ENCODE peak calls at places on chromosomes 6 and 20, in ten cellular contexts. One of them, this sample, is unnamed.

GRCh38 chr6:54993948-54994347 is 147.4 kb downstream of the FAM83B start:
- DNase-seq in MM.1S: no peak
- DNase-seq in lung: no peak
- DNase-seq in HFF-Myc: no peak
- DNase-seq in AG09309: no peak
- DNase-seq in prostate gland: no peak
- DNase-seq in GM12878: no peak
- DNase-seq in AG04449: no peak
- DNase-seq in A549: no peak
- DNase-seq in astrocyte of the spinal cord: no peak
- DNase-seq in this sample: no peak

GRCh38 chr6:36673882-36674281 is 4.6 kb upstream of the CDKN1A start:
- DNase-seq in HFF-Myc: no peak
- DNase-seq in A549: no peak
- DNase-seq in prostate gland: no peak
- DNase-seq in lung: no peak
- DNase-seq in AG04449: no peak
- DNase-seq in astrocyte of the spinal cord: no peak
- DNase-seq in AG09309: no peak
- DNase-seq in GM12878: no peak
- DNase-seq in MM.1S: no peak
- DNase-seq in this sample: no peak

GRCh38 chr6:138012682-138013081 is 94.5 kb downstream of the PERP start:
- DNase-seq in astrocyte of the spinal cord: no peak
- DNase-seq in HFF-Myc: no peak
- DNase-seq in A549: no peak
- DNase-seq in MM.1S: no peak
- DNase-seq in AG04449: no peak
- DNase-seq in AG09309: no peak
- DNase-seq in lung: no peak
- DNase-seq in GM12878: no peak
- DNase-seq in prostate gland: no peak
- DNase-seq in this sample: no peak

GRCh38 chr6:50007821-50008220 is 14.0 kb downstream of the DEFB110 start:
- DNase-seq in astrocyte of the spinal cord: peak; percentile 38
- DNase-seq in GM12878: no peak
- DNase-seq in lung: no peak
- DNase-seq in MM.1S: no peak
- DNase-seq in prostate gland: no peak
- DNase-seq in AG09309: no peak
- DNase-seq in HFF-Myc: no peak
- DNase-seq in A549: no peak
- DNase-seq in AG04449: no peak
- DNase-seq in this sample: no peak

GRCh38 chr6:100202417-100203194 is 208.6 kb upstream of the MCHR2 start:
- DNase-seq in prostate gland: no peak
- DNase-seq in astrocyte of the spinal cord: peak; percentile 96
- DNase-seq in AG04449: peak; percentile 96
- DNase-seq in A549: peak; percentile 40
- DNase-seq in AG09309: peak; percentile 97
- DNase-seq in HFF-Myc: peak; percentile 99
- DNase-seq in GM12878: no peak
- DNase-seq in lung: no peak
- DNase-seq in MM.1S: no peak
- DNase-seq in this sample: peak; percentile 97

GRCh38 chr6:87982134-87982533 is 65.5 kb upstream of the SPACA1 start:
- DNase-seq in GM12878: no peak
- DNase-seq in AG09309: no peak
- DNase-seq in lung: no peak
- DNase-seq in astrocyte of the spinal cord: no peak
- DNase-seq in HFF-Myc: no peak
- DNase-seq in AG04449: no peak
- DNase-seq in prostate gland: no peak
- DNase-seq in A549: no peak
- DNase-seq in MM.1S: no peak
- DNase-seq in this sample: no peak

GRCh38 chr20:33423141-33423834 is 20.3 kb downstream of the SNTA1 start:
- DNase-seq in AG09309: peak; percentile 63
- DNase-seq in AG04449: peak; percentile 47
- DNase-seq in lung: no peak
- DNase-seq in GM12878: no peak
- DNase-seq in prostate gland: no peak
- DNase-seq in HFF-Myc: peak; percentile 46
- DNase-seq in A549: no peak
- DNase-seq in astrocyte of the spinal cord: peak; percentile 62
- DNase-seq in MM.1S: no peak
- DNase-seq in this sample: peak; percentile 94

GRCh38 chr20:40939667-40940066 is 89.0 kb upstream of the TOP1 start:
- DNase-seq in HFF-Myc: no peak
- DNase-seq in prostate gland: no peak
- DNase-seq in GM12878: no peak
- DNase-seq in AG04449: no peak
- DNase-seq in A549: no peak
- DNase-seq in AG09309: no peak
- DNase-seq in MM.1S: no peak
- DNase-seq in astrocyte of the spinal cord: no peak
- DNase-seq in lung: no peak
- DNase-seq in this sample: no peak

GRCh38 chr6:56540950-56541600 is 101.6 kb downstream of the DST start:
- DNase-seq in HFF-Myc: no peak
- DNase-seq in AG09309: no peak
- DNase-seq in GM12878: no peak
- DNase-seq in MM.1S: no peak
- DNase-seq in lung: no peak
- DNase-seq in AG04449: no peak
- DNase-seq in astrocyte of the spinal cord: no peak
- DNase-seq in A549: no peak
- DNase-seq in prostate gland: no peak
- DNase-seq in this sample: no peak

GRCh38 chr6:24646771-24647170 is 780 bp upstream of the KIAA0319 start:
- DNase-seq in MM.1S: no peak
- DNase-seq in lung: no peak
- DNase-seq in AG04449: no peak
- DNase-seq in AG09309: no peak
- DNase-seq in A549: no peak
- DNase-seq in astrocyte of the spinal cord: no peak
- DNase-seq in HFF-Myc: no peak
- DNase-seq in GM12878: no peak
- DNase-seq in prostate gland: no peak
- DNase-seq in this sample: peak; percentile 53
- H3K4me3 ChIP-seq in MM.1S: peak overlapping the region; percentile 77
- H3K4me3 ChIP-seq in lung: no peak overlapping the region
- H3K4me3 ChIP-seq in AG04449: no peak overlapping the region
- H3K4me3 ChIP-seq in AG09309: no peak overlapping the region
- H3K4me3 ChIP-seq in A549: no peak overlapping the region
- H3K4me3 ChIP-seq in astrocyte of the spinal cord: no peak overlapping the region
- H3K4me3 ChIP-seq in HFF-Myc: no peak overlapping the region
- H3K4me3 ChIP-seq in GM12878: peak overlapping the region; percentile 66
- H3K4me3 ChIP-seq in prostate gland: no peak overlapping the region
- H3K4me3 ChIP-seq in this sample: no peak overlapping the region

DNA sequence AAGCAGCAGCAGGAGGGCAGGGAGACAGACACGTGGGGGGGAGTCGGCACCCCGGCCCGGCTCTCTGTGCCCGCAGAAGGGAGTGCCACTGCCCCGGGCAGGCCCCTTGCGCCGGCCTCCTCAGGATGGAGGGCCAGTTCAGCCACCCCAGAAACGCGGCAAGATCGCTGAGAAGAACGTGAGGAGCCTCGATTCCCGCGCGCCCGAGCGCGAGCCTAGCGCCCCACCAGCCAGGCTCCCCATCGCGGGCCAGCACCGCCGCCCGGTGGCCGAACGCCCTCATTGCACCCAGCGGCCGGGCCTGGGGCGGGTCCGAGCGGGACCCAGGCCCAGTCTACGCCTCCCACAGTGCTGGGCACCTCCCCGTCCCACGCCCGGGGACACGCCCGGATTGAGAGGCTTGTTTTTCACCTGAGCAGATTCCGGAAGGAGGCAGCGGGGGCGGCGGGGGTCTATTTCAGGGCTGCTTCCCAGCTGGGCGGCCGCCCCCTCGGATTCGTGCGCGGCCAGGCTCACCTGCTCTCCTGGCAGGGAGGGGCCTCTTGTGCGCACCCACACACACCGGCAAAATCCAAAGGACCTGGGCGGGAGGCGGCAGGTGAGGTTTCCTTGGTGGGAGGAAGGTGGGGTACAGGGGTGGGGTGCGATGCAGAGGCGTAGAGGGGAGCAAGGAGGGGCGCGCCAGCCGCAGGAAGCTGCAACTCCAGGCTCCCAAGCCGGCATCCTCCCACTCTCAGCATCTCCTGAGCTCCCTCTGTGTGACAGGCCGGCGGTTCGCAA is 9.0 kb upstream of the GRM4 start:
- DNase-seq in MM.1S: peak; percentile 41
- DNase-seq in HFF-Myc: no peak
- DNase-seq in astrocyte of the spinal cord: peak; percentile 19
- DNase-seq in AG04449: no peak
- DNase-seq in GM12878: no peak
- DNase-seq in prostate gland: no peak
- DNase-seq in A549: peak; percentile 62
- DNase-seq in AG09309: no peak
- DNase-seq in lung: no peak
- DNase-seq in this sample: peak; percentile 53
- TF ChIP-seq CTCF in MM.1S: peak; percentile 93
- TF ChIP-seq CTCF in HFF-Myc: peak; percentile 98
- TF ChIP-seq CTCF in astrocyte of the spinal cord: peak; percentile 83
- TF ChIP-seq CTCF in AG04449: peak; percentile 94
- TF ChIP-seq CTCF in GM12878: peak; percentile 91
- TF ChIP-seq CTCF in prostate gland: peak; percentile 98
- TF ChIP-seq CTCF in A549: peak; percentile 83
- TF ChIP-seq CTCF in AG09309: peak; percentile 72
- TF ChIP-seq CTCF in lung: peak; percentile 73
- TF ChIP-seq CTCF in this sample: peak; percentile 59

GRCh38 chr6:1391692-1392309 is 2.4 kb downstream of the FOXF2 start:
- DNase-seq in AG04449: no peak
- DNase-seq in GM12878: no peak
- DNase-seq in AG09309: no peak
- DNase-seq in A549: no peak
- DNase-seq in lung: no peak
- DNase-seq in HFF-Myc: no peak
- DNase-seq in prostate gland: no peak
- DNase-seq in MM.1S: no peak
- DNase-seq in astrocyte of the spinal cord: no peak
- DNase-seq in this sample: no peak

GRCh38 chr6:1394591-1395463 is 5.5 kb downstream of the FOXF2 start:
- DNase-seq in AG09309: no peak
- DNase-seq in lung: no peak
- DNase-seq in HFF-Myc: no peak
- DNase-seq in MM.1S: no peak
- DNase-seq in astrocyte of the spinal cord: no peak
- DNase-seq in prostate gland: no peak
- DNase-seq in AG04449: no peak
- DNase-seq in GM12878: no peak
- DNase-seq in A549: no peak
- DNase-seq in this sample: no peak

GRCh38 chr6:1390805-1391511 is 1.6 kb downstream of the FOXF2 start:
- DNase-seq in lung: no peak
- DNase-seq in A549: no peak
- DNase-seq in prostate gland: no peak
- DNase-seq in astrocyte of the spinal cord: no peak
- DNase-seq in AG09309: no peak
- DNase-seq in MM.1S: no peak
- DNase-seq in GM12878: no peak
- DNase-seq in HFF-Myc: no peak
- DNase-seq in AG04449: no peak
- DNase-seq in this sample: no peak

GRCh38 chr6:1393641-1394283 is 4.4 kb downstream of the FOXF2 start:
- DNase-seq in MM.1S: no peak
- DNase-seq in GM12878: no peak
- DNase-seq in lung: no peak
- DNase-seq in A549: no peak
- DNase-seq in AG09309: no peak
- DNase-seq in HFF-Myc: no peak
- DNase-seq in AG04449: no peak
- DNase-seq in astrocyte of the spinal cord: no peak
- DNase-seq in prostate gland: no peak
- DNase-seq in this sample: no peak

DNA sequence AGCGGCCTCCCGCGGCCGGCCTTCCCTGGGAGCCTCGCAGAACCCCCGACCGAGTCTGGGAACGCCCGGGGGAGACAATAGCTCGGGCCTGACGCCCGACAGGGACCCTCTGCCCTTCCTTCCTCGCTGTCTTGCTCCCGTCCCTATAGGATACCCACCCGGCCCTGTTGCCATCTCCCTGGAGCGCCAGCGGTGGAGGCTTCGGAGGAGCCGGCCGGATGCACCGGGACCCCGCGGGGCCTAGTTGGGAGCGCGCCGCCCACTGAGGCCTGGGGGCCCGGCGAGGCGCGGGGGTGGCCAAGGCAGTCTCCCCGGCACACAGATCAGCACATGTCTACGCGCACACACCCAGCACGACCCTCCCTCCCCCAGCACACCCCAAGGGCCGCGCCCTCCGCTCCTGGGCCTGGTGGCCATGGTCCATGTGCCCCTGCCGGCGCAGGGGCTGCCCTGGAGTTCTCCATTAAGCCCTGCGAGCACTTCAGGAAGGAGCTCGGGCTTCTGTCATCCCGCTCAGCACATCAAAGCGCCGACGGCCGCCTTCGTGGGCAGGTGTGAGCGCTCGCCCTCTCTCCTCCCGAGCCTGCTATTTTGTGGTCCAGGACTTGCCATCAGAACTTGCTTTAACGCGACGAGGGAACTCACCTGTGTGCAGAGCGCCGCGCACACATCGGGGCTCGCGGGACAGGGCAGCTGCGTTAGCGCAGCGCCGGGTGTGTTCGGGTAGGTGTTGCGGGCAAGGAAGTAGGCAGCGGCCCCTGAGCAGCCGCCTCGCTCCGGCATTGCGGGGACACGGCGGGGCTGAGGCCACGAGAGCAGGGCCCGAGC is 3.7 kb downstream of the FOXF2 start:
- DNase-seq in prostate gland: no peak
- DNase-seq in HFF-Myc: no peak
- DNase-seq in A549: no peak
- DNase-seq in astrocyte of the spinal cord: no peak
- DNase-seq in MM.1S: no peak
- DNase-seq in lung: no peak
- DNase-seq in GM12878: no peak
- DNase-seq in AG04449: no peak
- DNase-seq in AG09309: no peak
- DNase-seq in this sample: no peak
- H3K4me3 ChIP-seq in prostate gland: peak overlapping the region; percentile 40
- H3K4me3 ChIP-seq in HFF-Myc: peak overlapping the region; percentile 79
- H3K4me3 ChIP-seq in A549: no peak overlapping the region
- H3K4me3 ChIP-seq in astrocyte of the spinal cord: peak overlapping the region; percentile 50
- H3K4me3 ChIP-seq in MM.1S: no peak overlapping the region
- H3K4me3 ChIP-seq in lung: peak overlapping the region; percentile 48
- H3K4me3 ChIP-seq in GM12878: no peak overlapping the region
- H3K4me3 ChIP-seq in AG04449: no peak overlapping the region
- H3K4me3 ChIP-seq in AG09309: no peak overlapping the region
- H3K4me3 ChIP-seq in this sample: no peak overlapping the region

DNA sequence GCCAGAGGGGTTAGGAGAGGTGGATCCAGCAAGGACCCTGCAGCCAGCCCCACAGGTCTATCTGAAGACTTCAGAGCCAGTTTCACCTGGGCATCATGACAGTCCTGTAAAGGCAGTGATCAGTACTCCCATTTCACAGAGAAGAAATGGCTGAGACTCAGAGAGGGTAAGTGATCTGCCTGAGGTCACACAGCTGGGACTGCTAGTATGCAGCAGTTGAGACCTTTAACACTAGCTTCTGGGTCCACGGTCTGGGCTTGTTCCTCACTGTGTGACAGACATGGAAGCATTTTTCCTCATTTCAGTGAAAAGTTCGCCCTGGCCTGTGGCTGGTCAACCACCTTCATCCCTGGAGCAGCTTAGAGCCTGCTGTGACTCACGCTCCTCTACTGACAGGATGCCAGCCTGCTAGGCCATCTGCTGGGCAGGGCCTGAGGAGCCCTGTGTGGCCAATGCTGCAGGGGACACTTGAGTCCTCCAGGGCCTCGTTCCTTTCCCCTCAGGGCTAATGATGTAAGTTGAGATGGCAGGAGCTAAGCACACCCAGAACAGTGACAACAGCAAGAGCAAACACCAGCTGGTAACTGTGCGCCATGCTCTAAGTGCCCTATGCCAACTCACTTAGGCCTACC is 192.0 kb downstream of the LRFN2 start:
- DNase-seq in AG04449: no peak
- DNase-seq in astrocyte of the spinal cord: no peak
- DNase-seq in MM.1S: no peak
- DNase-seq in AG09309: no peak
- DNase-seq in HFF-Myc: no peak
- DNase-seq in GM12878: no peak
- DNase-seq in prostate gland: no peak
- DNase-seq in A549: no peak
- DNase-seq in lung: no peak
- DNase-seq in this sample: no peak
- TF ChIP-seq CTCF in AG04449: no peak
- TF ChIP-seq CTCF in astrocyte of the spinal cord: no peak
- TF ChIP-seq CTCF in MM.1S: no peak
- TF ChIP-seq CTCF in AG09309: no peak
- TF ChIP-seq CTCF in HFF-Myc: no peak
- TF ChIP-seq CTCF in GM12878: no peak
- TF ChIP-seq CTCF in prostate gland: no peak
- TF ChIP-seq CTCF in A549: no peak
- TF ChIP-seq CTCF in lung: no peak
- TF ChIP-seq CTCF in this sample: no peak